ENCODE peak calls at places on chromosomes 3 and 15, in seven cellular contexts. One of them, this sample, is unnamed.

GRCh38 chr15:79950247-79950646 is 20.7 kb downstream of the BCL2A1 start:
- DNase-seq in fibroblast of mammary gland: no peak
- DNase-seq in frontal cortex: no peak
- DNase-seq in GM23338: no peak
- DNase-seq in uterus: no peak
- DNase-seq in HFF-Myc: no peak
- DNase-seq in Daoy: no peak
- DNase-seq in this sample: no peak

GRCh38 chr3:113404637-113405036 is 36.7 kb downstream of the CFAP44 start:
- DNase-seq in fibroblast of mammary gland: no peak
- DNase-seq in Daoy: no peak
- DNase-seq in GM23338: no peak
- DNase-seq in HFF-Myc: no peak
- DNase-seq in frontal cortex: no peak
- DNase-seq in uterus: no peak
- DNase-seq in this sample: no peak

GRCh38 chr3:112293368-112294321 is at the start of gene SLC9C1:
- DNase-seq in fibroblast of mammary gland: peak; percentile 80
- DNase-seq in GM23338: peak; percentile 89
- DNase-seq in frontal cortex: peak; percentile 32
- DNase-seq in HFF-Myc: peak; percentile 52
- DNase-seq in uterus: peak; percentile 20
- DNase-seq in Daoy: peak; percentile 65
- DNase-seq in this sample: peak; percentile 81

GRCh38 chr3:180341516-180341915 is 260.4 kb upstream of the TTC14 start:
- DNase-seq in uterus: no peak
- DNase-seq in GM23338: no peak
- DNase-seq in frontal cortex: no peak
- DNase-seq in Daoy: no peak
- DNase-seq in HFF-Myc: no peak
- DNase-seq in fibroblast of mammary gland: no peak
- DNase-seq in this sample: no peak

GRCh38 chr15:77966540-77967290 is 110.8 kb downstream of the TBC1D2B start:
- DNase-seq in GM23338: peak; percentile 70
- DNase-seq in uterus: peak; percentile 57
- DNase-seq in HFF-Myc: peak; percentile 20
- DNase-seq in fibroblast of mammary gland: peak; percentile 61
- DNase-seq in frontal cortex: peak; percentile 65
- DNase-seq in Daoy: peak; percentile 55
- DNase-seq in this sample: peak; percentile 74

GRCh38 chr15:87981969-87982368 is 274.6 kb downstream of the NTRK3 start:
- DNase-seq in uterus: no peak
- DNase-seq in fibroblast of mammary gland: no peak
- DNase-seq in frontal cortex: no peak
- DNase-seq in HFF-Myc: no peak
- DNase-seq in GM23338: no peak
- DNase-seq in Daoy: no peak
- DNase-seq in this sample: no peak

GRCh38 chr3:141455603-141456327 is 31.1 kb upstream of the RASA2 start:
- DNase-seq in uterus: no peak
- DNase-seq in HFF-Myc: peak; percentile 56
- DNase-seq in Daoy: no peak
- DNase-seq in frontal cortex: no peak
- DNase-seq in fibroblast of mammary gland: peak; percentile 34
- DNase-seq in GM23338: peak; percentile 29
- DNase-seq in this sample: no peak

GRCh38 chr15:34154725-34155204 is 52.9 kb downstream of the PGBD4 start:
- DNase-seq in frontal cortex: no peak
- DNase-seq in uterus: no peak
- DNase-seq in GM23338: peak; percentile 12
- DNase-seq in Daoy: peak; percentile 23
- DNase-seq in HFF-Myc: no peak
- DNase-seq in fibroblast of mammary gland: peak; percentile 67
- DNase-seq in this sample: no peak

GRCh38 chr3:101615525-101615924 is 41.5 kb downstream of the PCNP start:
- DNase-seq in HFF-Myc: no peak
- DNase-seq in frontal cortex: no peak
- DNase-seq in fibroblast of mammary gland: no peak
- DNase-seq in Daoy: no peak
- DNase-seq in uterus: no peak
- DNase-seq in GM23338: no peak
- DNase-seq in this sample: no peak

GRCh38 chr15:60993008-60993407 is 236.1 kb downstream of the RORA start:
- DNase-seq in fibroblast of mammary gland: peak; percentile 32
- DNase-seq in GM23338: no peak
- DNase-seq in frontal cortex: no peak
- DNase-seq in Daoy: no peak
- DNase-seq in uterus: no peak
- DNase-seq in HFF-Myc: peak; percentile 35
- DNase-seq in this sample: no peak

GRCh38 chr3:19232566-19232965 is 84.3 kb downstream of the KCNH8 start:
- DNase-seq in frontal cortex: no peak
- DNase-seq in Daoy: no peak
- DNase-seq in fibroblast of mammary gland: no peak
- DNase-seq in uterus: no peak
- DNase-seq in HFF-Myc: no peak
- DNase-seq in GM23338: no peak
- DNase-seq in this sample: no peak

GRCh38 chr3:49667701-49668413 is 6.3 kb upstream of the APEH start:
- DNase-seq in uterus: no peak
- DNase-seq in Daoy: no peak
- DNase-seq in fibroblast of mammary gland: no peak
- DNase-seq in frontal cortex: no peak
- DNase-seq in GM23338: no peak
- DNase-seq in HFF-Myc: no peak
- DNase-seq in this sample: no peak

GRCh38 chr3:107222927-107223326 is 154.3 kb upstream of the CCDC54 start:
- DNase-seq in GM23338: no peak
- DNase-seq in Daoy: no peak
- DNase-seq in uterus: no peak
- DNase-seq in fibroblast of mammary gland: peak; percentile 78
- DNase-seq in HFF-Myc: no peak
- DNase-seq in frontal cortex: no peak
- DNase-seq in this sample: peak; percentile 58

GRCh38 chr15:74775894-74776293 is 6.0 kb upstream of the CSK start:
- DNase-seq in uterus: no peak
- DNase-seq in Daoy: no peak
- DNase-seq in fibroblast of mammary gland: no peak
- DNase-seq in frontal cortex: no peak
- DNase-seq in HFF-Myc: no peak
- DNase-seq in GM23338: no peak
- DNase-seq in this sample: no peak

GRCh38 chr3:134375542-134376384 is 1.5 kb upstream of the AMOTL2 start:
- DNase-seq in fibroblast of mammary gland: no peak
- DNase-seq in uterus: no peak
- DNase-seq in GM23338: no peak
- DNase-seq in Daoy: no peak
- DNase-seq in frontal cortex: no peak
- DNase-seq in HFF-Myc: no peak
- DNase-seq in this sample: no peak

GRCh38 chr15:101710806-101711205 is 13.5 kb downstream of the TARS3 start:
- DNase-seq in GM23338: peak; percentile 17
- DNase-seq in fibroblast of mammary gland: no peak
- DNase-seq in frontal cortex: no peak
- DNase-seq in uterus: no peak
- DNase-seq in HFF-Myc: peak; percentile 9
- DNase-seq in Daoy: peak; percentile 43
- DNase-seq in this sample: no peak

GRCh38 chr3:69306239-69307185 is 79.4 kb downstream of the FRMD4B start:
- DNase-seq in fibroblast of mammary gland: peak; percentile 96
- DNase-seq in uterus: peak; percentile 74
- DNase-seq in Daoy: peak; percentile 70
- DNase-seq in GM23338: peak; percentile 83
- DNase-seq in HFF-Myc: peak; percentile 51
- DNase-seq in frontal cortex: peak; percentile 39
- DNase-seq in this sample: peak; percentile 89

GRCh38 chr3:160941885-160942494 is 163.2 kb downstream of the B3GALNT1 start:
- DNase-seq in frontal cortex: peak; percentile 44
- DNase-seq in uterus: peak; percentile 43
- DNase-seq in Daoy: peak; percentile 67
- DNase-seq in fibroblast of mammary gland: peak; percentile 76
- DNase-seq in GM23338: peak; percentile 78
- DNase-seq in HFF-Myc: peak; percentile 70
- DNase-seq in this sample: peak; percentile 86

GRCh38 chr3:128383316-128384235 is 83.1 kb downstream of the DNAJB8 start:
- DNase-seq in Daoy: peak; percentile 90
- DNase-seq in GM23338: no peak
- DNase-seq in frontal cortex: no peak
- DNase-seq in HFF-Myc: no peak
- DNase-seq in uterus: peak; percentile 72
- DNase-seq in fibroblast of mammary gland: peak; percentile 46
- DNase-seq in this sample: peak; percentile 83

GRCh38 chr3:53109190-53109589 is 21.0 kb downstream of the RFT1 start:
- DNase-seq in fibroblast of mammary gland: peak; percentile 78
- DNase-seq in GM23338: no peak
- DNase-seq in HFF-Myc: peak; percentile 56
- DNase-seq in frontal cortex: no peak
- DNase-seq in uterus: no peak
- DNase-seq in Daoy: peak; percentile 77
- DNase-seq in this sample: peak; percentile 58

GRCh38 chr3:135503429-135504083 is 462.0 kb upstream of the PPP2R3A start:
- DNase-seq in uterus: peak; percentile 21
- DNase-seq in Daoy: peak; percentile 73
- DNase-seq in HFF-Myc: peak; percentile 11
- DNase-seq in frontal cortex: peak; percentile 46
- DNase-seq in fibroblast of mammary gland: peak; percentile 70
- DNase-seq in GM23338: peak; percentile 95
- DNase-seq in this sample: peak; percentile 76

GRCh38 chr15:78450285-78450858 is 12.4 kb downstream of the IREB2 start:
- DNase-seq in uterus: no peak
- DNase-seq in frontal cortex: no peak
- DNase-seq in fibroblast of mammary gland: no peak
- DNase-seq in Daoy: no peak
- DNase-seq in HFF-Myc: no peak
- DNase-seq in GM23338: no peak
- DNase-seq in this sample: no peak

GRCh38 chr3:172562881-172563835 is 39.9 kb upstream of the TNFSF10 start:
- DNase-seq in frontal cortex: no peak
- DNase-seq in GM23338: peak; percentile 12
- DNase-seq in Daoy: peak; percentile 62
- DNase-seq in fibroblast of mammary gland: peak; percentile 95
- DNase-seq in HFF-Myc: peak; percentile 25
- DNase-seq in uterus: no peak
- DNase-seq in this sample: peak; percentile 82

GRCh38 chr3:175692256-175692655 is 833.1 kb downstream of the NAALADL2 start:
- DNase-seq in uterus: no peak
- DNase-seq in HFF-Myc: no peak
- DNase-seq in GM23338: no peak
- DNase-seq in fibroblast of mammary gland: no peak
- DNase-seq in Daoy: peak; percentile 5
- DNase-seq in frontal cortex: no peak
- DNase-seq in this sample: no peak

GRCh38 chr3:143263844-143264243 is 144.3 kb downstream of the CHST2 start:
- DNase-seq in frontal cortex: no peak
- DNase-seq in GM23338: no peak
- DNase-seq in Daoy: no peak
- DNase-seq in HFF-Myc: no peak
- DNase-seq in fibroblast of mammary gland: no peak
- DNase-seq in uterus: no peak
- DNase-seq in this sample: no peak

GRCh38 chr3:140686128-140686527 is 8.3 kb downstream of the TRIM42 start:
- DNase-seq in GM23338: no peak
- DNase-seq in Daoy: no peak
- DNase-seq in uterus: no peak
- DNase-seq in HFF-Myc: no peak
- DNase-seq in frontal cortex: no peak
- DNase-seq in fibroblast of mammary gland: no peak
- DNase-seq in this sample: no peak

GRCh38 chr3:62036726-62037125 is 336.6 kb downstream of the FEZF2 start:
- DNase-seq in fibroblast of mammary gland: no peak
- DNase-seq in HFF-Myc: no peak
- DNase-seq in Daoy: no peak
- DNase-seq in GM23338: no peak
- DNase-seq in uterus: no peak
- DNase-seq in frontal cortex: no peak
- DNase-seq in this sample: no peak

GRCh38 chr3:45417949-45418847 is 29.8 kb downstream of the LARS2 start:
- DNase-seq in fibroblast of mammary gland: no peak
- DNase-seq in frontal cortex: no peak
- DNase-seq in Daoy: no peak
- DNase-seq in uterus: no peak
- DNase-seq in GM23338: no peak
- DNase-seq in HFF-Myc: no peak
- DNase-seq in this sample: peak; percentile 9

GRCh38 chr3:71584216-71585061 is 911 bp upstream of the FOXP1 start:
- DNase-seq in fibroblast of mammary gland: peak; percentile 49
- DNase-seq in Daoy: peak; percentile 70
- DNase-seq in uterus: peak; percentile 36
- DNase-seq in HFF-Myc: no peak
- DNase-seq in frontal cortex: no peak
- DNase-seq in GM23338: peak; percentile 59
- DNase-seq in this sample: peak; percentile 60

GRCh38 chr3:158748237-158748828 is 16.1 kb upstream of the RARRES1 start:
- DNase-seq in frontal cortex: no peak
- DNase-seq in HFF-Myc: no peak
- DNase-seq in GM23338: no peak
- DNase-seq in uterus: no peak
- DNase-seq in Daoy: no peak
- DNase-seq in fibroblast of mammary gland: peak; percentile 40
- DNase-seq in this sample: peak; percentile 77

GRCh38 chr3:39158138-39158715 is 4.8 kb upstream of the CSRNP1 start:
- DNase-seq in HFF-Myc: no peak
- DNase-seq in frontal cortex: no peak
- DNase-seq in fibroblast of mammary gland: no peak
- DNase-seq in uterus: no peak
- DNase-seq in Daoy: no peak
- DNase-seq in GM23338: no peak
- DNase-seq in this sample: no peak

GRCh38 chr15:41655716-41656115 is 4.5 kb upstream of the MGA start:
- DNase-seq in frontal cortex: no peak
- DNase-seq in GM23338: no peak
- DNase-seq in Daoy: peak; percentile 27
- DNase-seq in HFF-Myc: no peak
- DNase-seq in uterus: no peak
- DNase-seq in fibroblast of mammary gland: peak; percentile 15
- DNase-seq in this sample: no peak